ENCODE peak calls at places on chromosomes 5 and 9, in six cellular contexts. L is GM12865; B is vagina; U is CD8-positive, alpha-beta memory T cell; J is astrocyte of the spinal cord; W is NT2/D1. N is an unnamed sample.

GRCh38 chr5:59506285-59506877 is 387.1 kb downstream of the PDE4D start:
- DNase-seq in L (peak), B (no peak), U (no peak), J (peak), W (no peak), N (peak)

GRCh38 chr5:133531178-133531577 is 81.2 kb downstream of the FSTL4 start:
- DNase-seq in L (peak), B (no peak), U (no peak), J (no peak), W (no peak), N (no peak)

GRCh38 chr9:121073038-121073437 is 1.7 kb upstream of the CNTRL start:
- DNase-seq in L (no peak), B (no peak), U (no peak), J (peak), W (no peak), N (peak)

GRCh38 chr5:41625571-41625970 is 115.2 kb upstream of the PLCXD3 start:
- DNase-seq in L (no peak), B (no peak), U (no peak), J (no peak), W (no peak), N (no peak)

GRCh38 chr5:420632-421286 is 22.2 kb upstream of the EXOC3 start:
- DNase-seq in L (no peak), B (no peak), U (no peak), J (no peak), W (no peak), N (no peak)

GRCh38 chr5:132100672-132101261 is 27.2 kb downstream of the CSF2 start:
- DNase-seq in L (peak), B (no peak), U (no peak), J (no peak), W (no peak), N (no peak)

GRCh38 chr9:38066167-38066906 is 2.7 kb downstream of the SHB start:
- DNase-seq in L (peak), B (no peak), U (no peak), J (no peak), W (no peak), N (no peak)

GRCh38 chr5:132298813-132299212 is 4.6 kb downstream of the SLC22A4 start:
- DNase-seq in L (no peak), B (no peak), U (no peak), J (no peak), W (no peak), N (no peak)

GRCh38 chr9:4859035-4859434 is 66.3 kb downstream of the RCL1 start:
- DNase-seq in L (no peak), B (no peak), U (no peak), J (no peak), W (no peak), N (no peak)

GRCh38 chr9:138077898-138078540 is 200.4 kb downstream of the CACNA1B start:
- DNase-seq in L (no peak), B (no peak), U (no peak), J (no peak), W (no peak), N (no peak)

GRCh38 chr5:39599721-39600431 is 175.1 kb upstream of the DAB2 start:
- DNase-seq in L (no peak), B (no peak), U (no peak), J (peak), W (no peak), N (peak)

GRCh38 chr5:127055880-127056653 is 17.2 kb downstream of the C5orf63 start:
- DNase-seq in L (no peak), B (no peak), U (no peak), J (no peak), W (no peak), N (no peak)

GRCh38 chr5:159824188-159825153 is 91.8 kb upstream of the ADRA1B start:
- DNase-seq in L (no peak), B (no peak), U (no peak), J (no peak), W (no peak), N (no peak)

GRCh38 chr5:95984287-95984938 is 22.8 kb upstream of the ELL2 start:
- DNase-seq in L (no peak), B (no peak), U (no peak), J (peak), W (no peak), N (peak)

GRCh38 chr9:81490605-81491331 is 198.6 kb downstream of the TLE1 start:
- DNase-seq in L (no peak), B (no peak), U (no peak), J (peak), W (no peak), N (peak)

GRCh38 chr9:112286906-112287305 is 46.5 kb downstream of the PTBP3 start:
- DNase-seq in L (no peak), B (no peak), U (no peak), J (no peak), W (no peak), N (no peak)
- H3K4me3 ChIP-seq in L (no peak), B (no peak), U (no peak), J (no peak), W (no peak), N (no peak)

GRCh38 chr9:35110327-35110758 is 5.3 kb downstream of the ATOSB start:
- DNase-seq in L (no peak), B (peak), U (no peak), J (peak), W (no peak), N (peak)
- H3K4me3 ChIP-seq in L (no peak), B (peak), U (no peak), J (peak), W (peak), N (peak)

DNA sequence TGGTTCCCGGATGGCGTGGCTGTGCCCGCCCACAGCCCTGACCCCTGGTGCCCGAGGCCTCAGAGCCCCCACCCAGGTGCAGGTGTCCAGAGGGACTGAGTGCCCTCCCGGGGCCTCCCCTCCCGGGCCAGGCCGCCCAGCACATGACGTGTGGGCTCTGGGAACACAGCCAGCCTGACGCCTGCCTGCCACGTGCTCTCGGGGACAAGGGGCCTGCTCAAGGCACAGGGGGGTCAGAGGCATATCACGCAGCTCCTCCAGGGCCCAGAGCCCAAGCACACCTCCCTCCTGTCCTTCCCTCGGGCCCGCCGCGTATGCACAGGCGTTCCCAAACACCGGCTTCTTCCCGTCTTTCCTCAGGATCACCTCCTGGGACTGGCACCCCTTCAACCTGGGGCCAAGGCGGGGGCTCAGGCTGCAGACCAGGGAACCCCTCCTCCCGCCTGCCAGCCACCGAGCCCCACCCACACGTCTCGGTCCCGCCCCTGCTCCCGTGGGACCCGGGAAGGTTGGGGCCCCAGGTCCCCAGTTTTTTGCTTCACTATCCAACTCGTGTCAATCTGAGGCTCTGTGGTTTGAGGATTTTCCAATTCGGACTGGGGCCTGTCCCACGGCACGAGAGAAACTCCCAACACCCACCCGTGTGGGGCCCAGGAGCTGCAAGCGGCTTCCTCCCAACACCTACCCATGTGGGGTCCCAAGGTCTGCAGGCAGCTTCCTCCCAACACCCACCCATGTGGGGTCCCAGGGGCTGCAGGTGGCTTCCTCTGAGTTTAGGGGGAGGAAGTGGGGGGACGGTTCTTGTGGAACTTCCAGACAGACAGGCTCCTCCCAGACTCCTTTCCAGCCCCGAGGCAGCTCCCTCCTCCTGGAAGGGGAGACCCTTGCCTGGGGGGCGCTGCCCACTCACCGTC is 1.5 kb downstream of the LCN10 start:
- DNase-seq in L (no peak), B (no peak), U (no peak), J (no peak), W (no peak), N (no peak)
- H3K4me3 ChIP-seq in L (no peak), B (no peak), U (peak), J (no peak), W (no peak), N (no peak)

DNA sequence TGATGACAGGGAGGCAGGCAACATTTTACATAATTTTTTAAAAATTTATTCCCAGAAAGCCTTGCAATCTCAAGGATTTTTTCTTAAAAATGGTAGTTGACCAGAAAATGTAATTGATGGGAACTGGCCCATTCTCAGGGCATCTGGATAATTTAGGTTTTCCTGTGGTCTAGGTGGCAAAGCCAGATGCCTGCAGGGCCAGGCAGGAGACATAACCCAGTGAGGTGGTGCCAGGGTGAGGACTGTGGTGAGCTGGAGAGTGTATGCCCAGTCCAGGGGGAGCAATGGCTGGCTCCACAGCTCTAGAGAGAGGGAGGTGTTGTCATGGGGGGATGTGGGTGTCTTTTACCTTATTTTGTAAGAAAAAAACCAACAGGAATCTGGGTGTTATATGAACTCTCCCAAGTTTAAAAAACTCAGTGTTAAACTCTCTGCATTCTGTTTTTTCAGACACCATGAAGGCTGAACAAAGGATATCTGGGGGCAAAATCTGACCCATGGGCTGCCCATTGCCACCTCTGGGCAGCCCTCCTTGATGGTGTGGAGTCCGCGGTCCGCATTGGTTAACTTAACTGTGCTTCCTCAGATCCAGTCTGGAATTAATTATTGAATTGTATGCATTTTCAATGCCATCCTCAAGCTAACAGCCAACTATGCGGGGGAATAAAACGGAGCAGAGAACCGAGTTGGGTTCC is 43.9 kb downstream of the BOD1 start:
- DNase-seq in L (no peak), B (no peak), U (no peak), J (no peak), W (no peak), N (no peak)
- H3K4me3 ChIP-seq in L (no peak), B (no peak), U (no peak), J (no peak), W (no peak), N (peak)

DNA sequence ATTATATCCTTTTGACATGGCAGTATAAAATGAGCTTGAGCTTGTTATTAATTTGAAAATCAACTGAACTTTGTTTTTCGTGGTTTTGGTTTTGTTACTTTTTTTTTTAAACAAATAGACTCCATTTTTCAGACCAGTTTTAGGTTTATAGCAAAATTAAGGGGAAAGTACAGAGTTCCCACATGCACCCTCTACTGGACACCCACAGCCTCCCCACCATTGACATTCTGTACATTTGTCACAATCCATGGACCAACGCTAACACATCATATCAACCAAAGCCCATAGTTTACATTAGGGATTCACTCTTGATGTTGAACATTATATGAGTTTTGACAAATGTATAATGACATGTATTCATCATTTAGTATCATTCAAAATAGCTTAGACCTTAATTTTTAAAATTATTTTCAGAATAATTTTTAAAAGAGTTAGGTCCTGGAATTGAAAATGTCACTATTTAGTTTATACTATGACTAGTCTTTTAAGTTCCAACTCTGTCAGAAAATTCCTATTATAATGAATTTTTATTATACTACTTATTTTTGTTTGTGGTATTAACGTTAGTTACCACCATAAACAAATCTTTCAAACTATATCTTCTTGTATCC is 35.3 kb upstream of the JMY start:
- DNase-seq in L (peak), B (no peak), U (no peak), J (no peak), W (no peak), N (peak)
- H3K4me3 ChIP-seq in L (no peak), B (no peak), U (no peak), J (no peak), W (no peak), N (no peak)

DNA sequence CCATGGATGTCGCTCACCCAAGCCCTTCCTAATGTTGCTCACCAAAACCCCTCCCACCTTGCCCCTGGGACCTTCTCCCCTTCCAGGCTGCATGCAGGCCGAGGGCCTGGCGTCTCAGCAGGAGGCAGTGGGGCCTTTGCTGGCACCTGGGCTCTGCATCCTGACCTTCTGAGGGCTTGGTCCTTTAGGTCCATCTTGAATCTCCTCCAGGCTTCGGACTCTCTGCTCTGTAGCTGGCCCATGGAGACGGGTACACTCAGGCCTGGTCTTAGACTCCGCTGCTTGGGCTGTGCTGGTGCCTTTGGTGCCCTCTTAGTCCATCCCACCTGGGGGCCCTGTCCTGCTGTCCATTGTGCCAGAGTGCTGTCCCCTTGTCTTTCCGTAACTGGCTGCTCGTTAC is 14.0 kb downstream of the TENT4A start:
- DNase-seq in L (no peak), B (no peak), U (no peak), J (no peak), W (no peak), N (no peak)
- H3K4me3 ChIP-seq in L (no peak), B (no peak), U (no peak), J (no peak), W (no peak), N (no peak)

GRCh38 chr9:108296056-108296455 is 559.7 kb downstream of the ACTL7B start:
- DNase-seq in L (no peak), B (no peak), U (no peak), J (peak), W (no peak), N (peak)

GRCh38 chr9:108300296-108301287 is 555.2 kb downstream of the ACTL7B start:
- DNase-seq in L (no peak), B (no peak), U (no peak), J (no peak), W (no peak), N (no peak)

GRCh38 chr9:108291586-108291932 is 564.2 kb downstream of the ACTL7B start:
- DNase-seq in L (peak), B (no peak), U (no peak), J (no peak), W (no peak), N (no peak)

DNA sequence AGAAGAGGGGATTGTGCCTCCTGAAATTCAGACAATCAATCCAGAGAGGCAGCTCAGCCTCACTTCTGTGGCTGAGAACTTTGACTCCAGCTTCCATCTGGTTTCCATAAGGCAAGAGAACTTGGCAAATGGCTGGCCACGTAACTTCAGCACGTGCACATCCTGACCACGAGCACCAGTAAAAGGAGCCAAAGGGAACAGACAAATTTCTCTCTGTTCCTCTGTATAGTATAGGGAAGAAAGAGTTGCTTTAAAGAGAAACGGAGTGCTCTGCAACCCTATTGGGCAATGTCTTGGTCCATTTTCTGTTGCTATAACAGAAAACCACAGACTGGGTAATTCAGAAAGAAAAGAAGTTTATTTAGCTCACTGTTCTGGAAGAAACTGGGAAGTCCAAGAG is 558.8 kb downstream of the ACTL7B start:
- DNase-seq in L (no peak), B (no peak), U (no peak), J (peak), W (no peak), N (peak)
- H3K4me3 ChIP-seq in L (no peak), B (no peak), U (no peak), J (no peak), W (no peak), N (no peak)

GRCh38 chr5:75667586-75667985 is 49.7 kb downstream of the POC5 start:
- DNase-seq in L (no peak), B (no peak), U (no peak), J (no peak), W (no peak), N (peak)

GRCh38 chr5:75670571-75670970 is 46.7 kb downstream of the POC5 start:
- DNase-seq in L (no peak), B (no peak), U (no peak), J (no peak), W (no peak), N (peak)

GRCh38 chr5:75668348-75668895 is 48.8 kb downstream of the POC5 start:
- DNase-seq in L (no peak), B (no peak), U (no peak), J (no peak), W (no peak), N (no peak)

GRCh38 chr5:75671506-75671905 is 45.7 kb downstream of the POC5 start:
- DNase-seq in L (no peak), B (no peak), U (no peak), J (no peak), W (no peak), N (peak)

DNA sequence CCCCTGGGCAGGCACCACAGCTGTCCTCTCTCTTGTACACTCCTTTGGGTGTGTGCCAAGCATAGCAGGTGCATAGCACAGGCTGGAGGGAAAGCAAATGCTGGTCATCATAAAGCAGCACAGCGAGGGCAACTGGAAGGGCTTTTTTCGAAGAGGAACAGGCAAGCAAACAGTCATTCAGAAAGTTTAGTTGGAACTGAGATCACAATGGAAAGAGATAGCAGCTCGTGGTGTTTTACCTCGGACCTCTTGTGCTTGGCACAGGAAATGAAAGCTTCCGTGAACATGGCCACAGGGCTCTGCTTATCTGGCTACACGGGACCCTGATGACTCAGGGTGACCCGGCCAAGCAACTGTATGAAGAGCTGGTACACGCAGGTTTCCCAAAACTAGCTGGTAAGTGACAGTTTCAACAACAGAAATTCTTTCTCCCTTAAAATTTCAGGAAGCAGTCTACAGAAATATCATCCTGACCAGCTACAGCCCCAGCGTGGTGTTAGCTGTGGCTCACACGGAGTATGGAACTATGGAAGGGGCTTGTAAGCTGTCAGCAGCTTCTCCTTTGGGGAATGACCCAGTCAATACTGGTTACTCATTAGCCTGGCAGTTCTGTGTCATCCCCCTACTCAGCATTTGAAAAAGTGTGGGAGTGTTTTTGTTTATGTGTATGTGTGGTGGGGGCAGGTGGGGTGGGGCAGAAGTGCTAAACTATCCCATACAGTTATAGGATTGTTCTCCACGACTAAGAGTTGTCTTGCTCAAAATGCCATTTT is 48.1 kb downstream of the POC5 start:
- DNase-seq in L (peak), B (no peak), U (peak), J (no peak), W (no peak), N (peak)
- H3K4me3 ChIP-seq in L (peak), B (no peak), U (peak), J (no peak), W (no peak), N (no peak)

DNA sequence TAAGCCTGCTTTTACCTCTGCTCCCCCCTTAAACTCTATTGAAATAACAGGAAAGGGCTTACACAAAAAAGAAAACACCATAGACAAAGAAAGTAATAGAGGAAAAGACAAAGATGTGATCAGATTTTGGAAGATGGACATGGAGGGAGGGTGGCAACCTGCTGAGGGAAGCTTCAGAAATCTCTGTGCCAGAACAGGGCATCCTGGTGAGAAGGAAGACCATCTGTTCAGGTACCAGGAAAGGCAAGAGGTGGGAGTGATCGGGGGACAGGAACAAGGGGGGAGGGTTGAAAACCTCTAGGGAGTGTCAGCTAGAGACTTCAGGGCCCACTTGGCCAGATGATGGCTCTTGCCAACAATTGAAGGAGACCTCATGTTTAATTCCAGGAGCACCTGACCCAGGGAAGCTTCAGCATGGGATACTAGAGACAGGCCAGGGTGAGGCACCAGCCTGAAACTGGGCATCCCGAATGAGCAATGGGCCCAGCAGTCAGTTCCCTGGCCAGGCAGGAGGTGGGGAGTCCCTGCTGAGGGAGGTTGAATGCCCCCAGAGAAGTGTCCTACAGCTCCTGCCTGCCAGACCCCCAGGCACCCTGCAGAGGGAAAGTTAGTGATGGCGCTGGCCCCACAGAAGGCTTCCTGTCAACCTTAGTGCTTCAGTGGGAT is 8.2 kb downstream of the SQSTM1 start:
- DNase-seq in L (no peak), B (no peak), U (no peak), J (no peak), W (no peak), N (no peak)
- H3K4me3 ChIP-seq in L (no peak), B (no peak), U (no peak), J (no peak), W (no peak), N (no peak)